ENCODE peak calls at places on chromosomes 3 and 15, in five cellular contexts. G is A549, V is psoas muscle, D is body of pancreas, H is HCT116. K is an unnamed sample.

GRCh38 chr3:195270350-195271115 is 426 bp downstream of the XXYLT1 start:
- DNase-seq in G (peak), V (peak), D (peak), H (peak), K (peak)

GRCh38 chr15:70437089-70437488 is 326.3 kb downstream of the UACA start:
- DNase-seq in G (no peak), V (no peak), D (no peak), H (no peak), K (no peak)

GRCh38 chr3:16069149-16069922 is 105.1 kb upstream of the GALNT15 start:
- DNase-seq in G (peak), V (no peak), D (no peak), H (no peak), K (peak)

GRCh38 chr15:30926161-30926560 is 22.4 kb downstream of the FAN1 start:
- DNase-seq in G (no peak), V (no peak), D (no peak), H (no peak), K (no peak)

GRCh38 chr3:194257030-194257657 is 94.0 kb downstream of the CPN2 start:
- DNase-seq in G (no peak), V (no peak), D (no peak), H (no peak), K (no peak)

GRCh38 chr3:127750226-127751031 is 71.9 kb downstream of the MGLL start:
- DNase-seq in G (no peak), V (no peak), D (no peak), H (no peak), K (peak)

GRCh38 chr3:52061116-52061910 is 4.9 kb upstream of the DUSP7 start:
- DNase-seq in G (no peak), V (no peak), D (no peak), H (no peak), K (no peak)

GRCh38 chr3:150345021-150345538 is 63.0 kb upstream of the TSC22D2 start:
- DNase-seq in G (peak), V (no peak), D (peak), H (peak), K (peak)

GRCh38 chr3:177569193-177569592 is 371.9 kb upstream of the TBL1XR1 start:
- DNase-seq in G (no peak), V (no peak), D (no peak), H (no peak), K (no peak)

GRCh38 chr15:63370764-63371163 is 10.9 kb downstream of the CA12 start:
- DNase-seq in G (no peak), V (no peak), D (no peak), H (no peak), K (no peak)

GRCh38 chr3:121969631-121970030 is 52.4 kb downstream of the ILDR1 start:
- DNase-seq in G (no peak), V (no peak), D (no peak), H (no peak), K (no peak)

GRCh38 chr15:62452016-62452415 is 286.9 kb upstream of the C2CD4B start:
- DNase-seq in G (no peak), V (no peak), D (no peak), H (no peak), K (no peak)

GRCh38 chr3:108494862-108495531 is 15.4 kb downstream of the MYH15 start:
- DNase-seq in G (no peak), V (no peak), D (no peak), H (no peak), K (no peak)

GRCh38 chr3:148280623-148281242 is 417.0 kb upstream of the AGTR1 start:
- DNase-seq in G (no peak), V (peak), D (no peak), H (no peak), K (no peak)

GRCh38 chr3:51734572-51734907 is 27.7 kb downstream of the GRM2 start:
- DNase-seq in G (no peak), V (no peak), D (no peak), H (no peak), K (no peak)

GRCh38 chr15:68206711-68207151 is 1.6 kb upstream of the CALML4 start:
- DNase-seq in G (no peak), V (no peak), D (no peak), H (no peak), K (no peak)

GRCh38 chr15:40693904-40694705 is 869 bp upstream of the RAD51 start:
- DNase-seq in G (no peak), V (no peak), D (no peak), H (no peak), K (peak)

GRCh38 chr3:55486101-55486856 is 827 bp downstream of the WNT5A start:
- DNase-seq in G (no peak), V (peak), D (peak), H (no peak), K (peak)

GRCh38 chr3:59247402-59247841 is 197.6 kb upstream of the CFAP20DC start:
- DNase-seq in G (no peak), V (no peak), D (no peak), H (no peak), K (no peak)

GRCh38 chr3:10506696-10507095 is 1.3 kb upstream of the ATP2B2 start:
- DNase-seq in G (no peak), V (no peak), D (no peak), H (no peak), K (no peak)

GRCh38 chr15:67777071-67777470 is 48.2 kb upstream of the SKOR1 start:
- DNase-seq in G (no peak), V (no peak), D (no peak), H (no peak), K (no peak)

GRCh38 chr15:45129651-45130129 is at the start of the genes DUOX1 and DUOXA1:
- DNase-seq in G (no peak), V (peak), D (no peak), H (peak), K (no peak)

GRCh38 chr15:101149864-101150722 is 101.8 kb downstream of the CHSY1 start:
- DNase-seq in G (no peak), V (no peak), D (no peak), H (no peak), K (no peak)

DNA sequence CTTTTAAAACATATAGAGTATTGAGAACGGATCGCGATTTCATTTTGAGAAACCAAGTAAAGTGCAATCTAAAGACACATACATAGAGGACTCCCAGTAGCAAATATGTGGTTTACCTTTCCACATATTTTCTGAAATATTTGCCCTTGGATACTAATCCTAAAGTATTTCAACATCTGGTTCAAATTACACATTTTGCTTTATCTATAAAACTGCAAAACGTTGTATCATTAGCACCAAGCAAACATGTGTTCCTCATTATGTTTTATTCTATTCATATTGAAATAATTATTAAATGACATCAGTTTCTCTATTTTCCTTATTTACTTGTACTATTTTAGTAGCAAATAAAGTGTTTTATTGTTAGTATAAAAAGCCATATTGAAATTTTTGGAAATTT is 776.6 kb downstream of the ROBO2 start:
- DNase-seq in G (no peak), V (no peak), D (no peak), H (no peak), K (no peak)
- TF ChIP-seq CTCF in G (no peak), V (no peak), D (no peak), H (no peak), K (no peak)

GRCh38 chr3:24401811-24402185 is 92.9 kb downstream of the THRB start:
- DNase-seq in G (no peak), V (no peak), D (peak), H (no peak), K (no peak)
- H3K4me3 ChIP-seq in G (no peak), V (no peak), D (no peak), H (no peak), K (no peak)

GRCh38 chr3:124461838-124462632 is 268.2 kb upstream of the UMPS start:
- DNase-seq in G (no peak), V (no peak), D (no peak), H (no peak), K (no peak)

GRCh38 chr3:124467980-124468902 is 262.0 kb upstream of the UMPS start:
- DNase-seq in G (peak), V (peak), D (peak), H (peak), K (peak)

GRCh38 chr3:124459678-124460077 is 270.6 kb upstream of the UMPS start:
- DNase-seq in G (no peak), V (no peak), D (no peak), H (no peak), K (no peak)

GRCh38 chr3:124463234-124463633 is 267.0 kb upstream of the UMPS start:
- DNase-seq in G (no peak), V (no peak), D (no peak), H (no peak), K (no peak)
- TF ChIP-seq CTCF in G (no peak), V (no peak), D (no peak), H (peak), K (no peak)

GRCh38 chr3:46368569-46368968 is 2.2 kb upstream of the CCR5 start:
- DNase-seq in G (no peak), V (peak), D (peak), H (no peak), K (peak)

GRCh38 chr3:46371802-46372340 is 1.1 kb downstream of the CCR5 start:
- DNase-seq in G (no peak), V (no peak), D (no peak), H (no peak), K (no peak)

GRCh38 chr3:46369675-46370132 is 1.0 kb upstream of the CCR5 start:
- DNase-seq in G (no peak), V (no peak), D (no peak), H (no peak), K (no peak)

GRCh38 chr3:46372492-46373359 is 2.0 kb downstream of the CCR5 start:
- DNase-seq in G (no peak), V (no peak), D (no peak), H (no peak), K (peak)

GRCh38 chr3:46370784-46371183 is at the start of gene CCR5:
- DNase-seq in G (no peak), V (no peak), D (no peak), H (no peak), K (no peak)
- H3K4me3 ChIP-seq in G (no peak), V (no peak), D (no peak), H (no peak), K (no peak)

GRCh38 chr3:49656541-49657112 is 17.5 kb upstream of the APEH start:
- DNase-seq in G (no peak), V (no peak), D (no peak), H (no peak), K (peak)
- TF ChIP-seq CTCF in G (no peak), V (no peak), D (no peak), H (no peak), K (peak)

GRCh38 chr3:13111173-13111873 is 38.1 kb upstream of the IQSEC1 start:
- DNase-seq in G (no peak), V (no peak), D (peak), H (no peak), K (no peak)
- H3K4me3 ChIP-seq in G (no peak), V (no peak), D (no peak), H (no peak), K (no peak)

K was measured in cardiac fibroblast.